ENCODE peak calls at places on chromosomes 3 and 15, in five cellular contexts. Q, X, D, B and H are unnamed samples. For H3K27me3, the result is how much of the 10 kb centered on the place peaks cover.

GRCh38 chr15:99735868-99736267 is 2.6 kb upstream of the LYSMD4 start:
- DNase-seq in B (no peak), Q (no peak), D (no peak), X (no peak), H (no peak)

GRCh38 chr3:69012111-69012835 is 1.2 kb downstream of the EOGT start:
- DNase-seq in X (peak), B (peak), Q (no peak), D (no peak), H (no peak)

GRCh38 chr3:69231929-69232437 is 109.6 kb upstream of the LMOD3 start:
- DNase-seq in B (no peak), D (no peak), X (peak), Q (no peak), H (no peak)

GRCh38 chr3:149920119-149920518 is 50.6 kb downstream of the PFN2 start:
- DNase-seq in X (no peak), B (no peak), Q (no peak), D (no peak), H (no peak)

GRCh38 chr15:69863446-69863845 is 234.3 kb downstream of the TLE3 start:
- DNase-seq in Q (no peak), D (no peak), B (no peak), X (no peak), H (no peak)

GRCh38 chr15:69749797-69750196 is 297.2 kb downstream of the RPLP1 start:
- DNase-seq in D (no peak), Q (no peak), B (no peak), X (no peak), H (peak)

GRCh38 chr3:144045766-144046165 is 74.1 kb downstream of the DIPK2A start:
- DNase-seq in X (no peak), B (peak), Q (no peak), D (no peak), H (no peak)

GRCh38 chr15:71328453-71328852 is 213.2 kb downstream of the THSD4 start:
- DNase-seq in X (no peak), Q (no peak), D (no peak), B (no peak), H (no peak)

GRCh38 chr3:178291555-178291954 is 244.7 kb upstream of the KCNMB2 start:
- DNase-seq in B (no peak), D (no peak), X (no peak), Q (no peak), H (no peak)

GRCh38 chr3:119315600-119316312 is 21.6 kb downstream of the ARHGAP31 start:
- DNase-seq in D (no peak), B (peak), X (no peak), Q (no peak), H (no peak)

GRCh38 chr3:112604536-112604935 is 36.4 kb downstream of the CCDC80 start:
- DNase-seq in Q (no peak), D (no peak), B (peak), X (peak), H (peak)

GRCh38 chr3:64266065-64266874 is 41.0 kb upstream of the PRICKLE2 start:
- DNase-seq in D (no peak), X (peak), B (peak), Q (no peak), H (no peak)

GRCh38 chr3:112117826-112118571 is 15.0 kb downstream of the GCSAM start:
- DNase-seq in B (no peak), X (no peak), D (no peak), Q (peak), H (no peak)

GRCh38 chr3:150251187-150251592 is 156.9 kb upstream of the TSC22D2 start:
- DNase-seq in B (peak), Q (no peak), X (no peak), D (no peak), H (no peak)

GRCh38 chr3:3110749-3111361 is 681 bp upstream of the IL5RA start:
- DNase-seq in B (no peak), D (no peak), Q (no peak), X (no peak), H (no peak)

GRCh38 chr3:160213181-160213580 is 12.0 kb upstream of the C3orf80 start:
- DNase-seq in D (no peak), B (no peak), Q (no peak), X (no peak), H (no peak)

GRCh38 chr3:194296448-194296831 is 54.7 kb downstream of the CPN2 start:
- DNase-seq in B (peak), D (no peak), X (peak), Q (peak), H (no peak)

GRCh38 chr3:120469440-120470415 is 18.9 kb upstream of the FSTL1 start:
- DNase-seq in B (peak), D (no peak), Q (no peak), X (peak), H (no peak)

GRCh38 chr15:83380026-83380425 is 67.1 kb upstream of the SH3GL3 start:
- DNase-seq in D (no peak), Q (no peak), B (peak), X (peak), H (no peak)

GRCh38 chr3:67790043-67790442 is 135.6 kb upstream of the SUCLG2 start:
- DNase-seq in X (peak), Q (peak), D (peak), B (peak), H (peak)

GRCh38 chr15:57696146-57696545 is 10.4 kb upstream of the POLR2M start:
- DNase-seq in Q (no peak), D (no peak), X (no peak), B (no peak), H (no peak)

GRCh38 chr15:51982013-51982769 is 10.6 kb upstream of the LEO1 start:
- DNase-seq in D (peak), Q (no peak), B (peak), X (peak), H (peak)

GRCh38 chr3:6697285-6697684 is 163.6 kb upstream of the GRM7 start:
- DNase-seq in Q (no peak), B (no peak), D (no peak), X (no peak), H (no peak)

GRCh38 chr3:53495518-53496501 is 1.4 kb downstream of the CACNA1D start:
- DNase-seq in D (no peak), X (no peak), Q (peak), B (no peak), H (no peak)

GRCh38 chr3:123611077-123611476 is 26.2 kb upstream of the HACD2 start:
- DNase-seq in X (no peak), Q (no peak), B (no peak), D (no peak), H (no peak)

GRCh38 chr3:171901615-171902312 is 58.6 kb downstream of the TMEM212 start:
- DNase-seq in X (no peak), Q (no peak), D (no peak), B (no peak), H (no peak)

GRCh38 chr15:31101262-31102048 is at the start of gene TRPM1:
- DNase-seq in Q (no peak), B (no peak), D (no peak), X (no peak), H (peak)

GRCh38 chr3:125434582-125435011 is 59.5 kb upstream of the ZNF148 start:
- DNase-seq in X (no peak), B (no peak), D (peak), Q (no peak), H (no peak)

GRCh38 chr3:3798641-3799113 is 554 bp upstream of the LRRN1 start:
- DNase-seq in X (peak), D (no peak), Q (peak), B (peak), H (peak)

GRCh38 chr3:52715714-52716305 is 9.9 kb downstream of the SPCS1 start:
- DNase-seq in B (no peak), D (no peak), X (no peak), Q (no peak), H (no peak)

GRCh38 chr3:120018299-120018698 is 75.9 kb downstream of the GSK3B start:
- DNase-seq in Q (no peak), B (no peak), D (no peak), X (no peak), H (no peak)

GRCh38 chr15:96326551-96327154 is 3.8 kb upstream of the NR2F2 start:
- DNase-seq in X (peak), D (no peak), B (peak), Q (peak), H (peak)

GRCh38 chr3:8845641-8846040 is 76.2 kb upstream of the OXTR start:
- DNase-seq in X (peak), B (peak), D (no peak), Q (no peak), H (no peak)

GRCh38 chr3:128427175-128427857 is 39.4 kb downstream of the DNAJB8 start:
- DNase-seq in B (no peak), D (no peak), X (no peak), Q (no peak), H (no peak)

GRCh38 chr3:128426128-128426921 is 40.4 kb downstream of the DNAJB8 start:
- DNase-seq in X (no peak), B (peak), Q (peak), D (no peak), H (peak)

GRCh38 chr3:128429751-128430150 is 36.9 kb downstream of the DNAJB8 start:
- DNase-seq in D (no peak), Q (no peak), X (no peak), B (no peak), H (no peak)

GRCh38 chr3:128429275-128429674 is 37.4 kb downstream of the DNAJB8 start:
- DNase-seq in D (no peak), Q (no peak), B (no peak), X (no peak), H (no peak)

GRCh38 chr3:128427872-128428822 is 38.5 kb downstream of the DNAJB8 start:
- DNase-seq in Q (peak), X (no peak), B (no peak), D (no peak), H (no peak)
- H3K27me3 ChIP-seq in Q (half or more), X (under half), B (under half), D (under half), H (under half)

GRCh38 chr3:10505791-10506585 is 602 bp upstream of the ATP2B2 start:
- DNase-seq in B (no peak), Q (no peak), D (no peak), X (no peak), H (no peak)

GRCh38 chr3:10504161-10505049 is 981 bp downstream of the ATP2B2 start:
- DNase-seq in X (no peak), D (no peak), B (no peak), Q (no peak), H (no peak)

GRCh38 chr3:10503217-10503796 is 2.1 kb downstream of the ATP2B2 start:
- DNase-seq in B (no peak), Q (no peak), X (no peak), D (no peak), H (no peak)

GRCh38 chr3:10506696-10507095 is 1.3 kb upstream of the ATP2B2 start:
- DNase-seq in D (no peak), X (no peak), Q (no peak), B (no peak), H (no peak)

DNA sequence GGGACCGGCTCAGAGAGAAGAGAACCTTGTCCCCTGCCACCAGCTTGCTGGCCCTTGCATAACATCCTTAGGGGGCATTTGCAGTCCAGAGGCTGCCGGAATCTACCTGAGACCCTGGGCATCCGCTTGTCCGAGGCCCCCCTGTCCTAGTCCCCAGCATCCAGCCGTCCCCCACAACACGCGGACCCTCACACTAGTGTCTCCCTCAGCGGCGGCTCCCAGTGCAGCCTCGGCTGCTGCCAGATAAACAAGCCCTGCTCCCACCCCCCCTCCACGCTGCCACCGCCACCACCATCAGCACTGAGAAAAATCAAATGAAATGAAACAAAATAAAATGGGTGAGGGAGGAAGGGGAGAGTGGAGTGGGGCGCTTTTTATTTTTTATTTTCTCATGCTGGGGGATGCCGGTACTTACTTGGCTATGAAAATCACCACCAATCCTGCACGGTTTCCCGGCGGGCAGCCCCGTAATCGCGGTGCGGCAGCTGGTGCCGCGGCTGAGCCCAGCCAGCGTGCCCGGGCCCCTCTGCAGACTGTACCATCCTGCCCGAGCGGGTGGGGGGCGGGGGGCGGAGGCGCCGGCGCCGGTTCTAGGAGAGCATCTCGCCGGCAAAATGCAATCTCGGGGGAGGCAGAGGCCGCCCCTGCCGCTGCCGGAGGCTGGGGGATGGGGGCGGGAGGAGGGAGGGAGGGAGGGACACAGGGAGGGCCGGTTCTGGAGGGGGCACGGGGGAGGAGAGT is at the start of gene ATP2B2:
- DNase-seq in Q (peak), B (peak), D (no peak), X (no peak), H (no peak)
- TF ChIP-seq EZH2 in Q (peak), B (peak), D (no peak), X (peak), H (no peak)

GRCh38 chr15:67834249-67834592 is 5.6 kb downstream of the RNU6-1 start:
- DNase-seq in Q (no peak), B (no peak), D (no peak), X (no peak), H (no peak)
- H3K27me3 ChIP-seq in Q (half or more), B (half or more), D (under half), X (half or more), H (under half)

DNA sequence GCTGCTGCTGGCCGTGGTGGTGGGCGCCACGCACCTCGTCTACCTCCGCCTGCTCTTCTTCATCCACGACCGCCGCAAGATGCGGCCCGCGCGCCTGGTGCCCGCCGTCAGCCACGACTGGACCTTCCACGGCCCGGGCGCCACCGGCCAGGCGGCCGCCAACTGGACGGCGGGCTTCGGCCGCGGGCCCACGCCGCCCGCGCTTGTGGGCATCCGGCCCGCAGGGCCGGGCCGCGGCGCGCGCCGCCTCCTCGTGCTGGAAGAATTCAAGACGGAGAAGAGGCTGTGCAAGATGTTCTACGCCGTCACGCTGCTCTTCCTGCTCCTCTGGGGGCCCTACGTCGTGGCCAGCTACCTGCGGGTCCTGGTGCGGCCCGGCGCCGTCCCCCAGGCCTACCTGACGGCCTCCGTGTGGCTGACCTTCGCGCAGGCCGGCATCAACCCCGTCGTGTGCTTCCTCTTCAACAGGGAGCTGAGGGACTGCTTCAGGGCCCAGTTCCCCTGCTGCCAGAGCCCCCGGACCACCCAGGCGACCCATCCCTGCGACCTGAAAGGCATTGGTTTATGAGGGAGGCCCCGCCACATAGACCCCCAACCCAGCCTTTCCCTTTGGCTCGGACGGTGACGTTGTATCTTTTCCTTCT is 1.1 kb downstream of the GPR27 start:
- DNase-seq in B (no peak), X (no peak), D (no peak), Q (peak), H (no peak)
- TF ChIP-seq EZH2 in B (no peak), X (peak), D (no peak), Q (no peak), H (no peak)

GRCh38 chr15:45776772-45777171 is 141.9 kb downstream of the SQOR start:
- DNase-seq in X (no peak), D (no peak), B (no peak), Q (no peak), H (no peak)
- H3K27me3 ChIP-seq in X (under half), D (under half), B (under half), Q (under half), H (under half)